ENCODE peak calls at places on chromosomes 13 and 19, in ten cellular contexts. One of them, this sample, is unnamed.

GRCh38 chr13:38804061-38804460 is 117.2 kb downstream of the FREM2 start:
- DNase-seq in upper lobe of right lung: no peak
- DNase-seq in activated CD4-positive, alpha-beta T cell treated with anti-CD3 and anti-CD28 coated beads for 24 hours: no peak
- DNase-seq in adrenal gland: no peak
- DNase-seq in ELR: no peak
- DNase-seq in HTR-8/SVneo: no peak
- DNase-seq in central memory CD8-positive, alpha-beta T cell: no peak
- DNase-seq in hepatocyte: no peak
- DNase-seq in activated T-helper 1 cell treated with Interleukin-2 at 50 U/mL for 16 hours: no peak
- DNase-seq in RWPE2: no peak
- DNase-seq in this sample: no peak

GRCh38 chr13:107900775-107901174 is 314.6 kb downstream of the LIG4 start:
- DNase-seq in upper lobe of right lung: no peak
- DNase-seq in activated CD4-positive, alpha-beta T cell treated with anti-CD3 and anti-CD28 coated beads for 24 hours: no peak
- DNase-seq in adrenal gland: no peak
- DNase-seq in ELR: peak; percentile 9
- DNase-seq in HTR-8/SVneo: no peak
- DNase-seq in central memory CD8-positive, alpha-beta T cell: no peak
- DNase-seq in hepatocyte: no peak
- DNase-seq in activated T-helper 1 cell treated with Interleukin-2 at 50 U/mL for 16 hours: no peak
- DNase-seq in RWPE2: no peak
- DNase-seq in this sample: no peak

GRCh38 chr19:47111682-47112165 is 1.9 kb downstream of the ZC3H4 start:
- DNase-seq in upper lobe of right lung: no peak
- DNase-seq in activated CD4-positive, alpha-beta T cell treated with anti-CD3 and anti-CD28 coated beads for 24 hours: no peak
- DNase-seq in adrenal gland: no peak
- DNase-seq in ELR: no peak
- DNase-seq in HTR-8/SVneo: no peak
- DNase-seq in central memory CD8-positive, alpha-beta T cell: no peak
- DNase-seq in hepatocyte: no peak
- DNase-seq in activated T-helper 1 cell treated with Interleukin-2 at 50 U/mL for 16 hours: no peak
- DNase-seq in RWPE2: no peak
- DNase-seq in this sample: no peak

GRCh38 chr13:47415048-47415447 is 518.2 kb upstream of the HTR2A start:
- DNase-seq in upper lobe of right lung: no peak
- DNase-seq in activated CD4-positive, alpha-beta T cell treated with anti-CD3 and anti-CD28 coated beads for 24 hours: no peak
- DNase-seq in adrenal gland: no peak
- DNase-seq in ELR: no peak
- DNase-seq in HTR-8/SVneo: no peak
- DNase-seq in central memory CD8-positive, alpha-beta T cell: no peak
- DNase-seq in hepatocyte: no peak
- DNase-seq in activated T-helper 1 cell treated with Interleukin-2 at 50 U/mL for 16 hours: no peak
- DNase-seq in RWPE2: no peak
- DNase-seq in this sample: no peak

GRCh38 chr13:95039415-95039814 is 261.8 kb downstream of the ABCC4 start:
- DNase-seq in upper lobe of right lung: no peak
- DNase-seq in activated CD4-positive, alpha-beta T cell treated with anti-CD3 and anti-CD28 coated beads for 24 hours: no peak
- DNase-seq in adrenal gland: no peak
- DNase-seq in ELR: peak; percentile 43
- DNase-seq in HTR-8/SVneo: no peak
- DNase-seq in central memory CD8-positive, alpha-beta T cell: no peak
- DNase-seq in hepatocyte: no peak
- DNase-seq in activated T-helper 1 cell treated with Interleukin-2 at 50 U/mL for 16 hours: no peak
- DNase-seq in RWPE2: no peak
- DNase-seq in this sample: no peak

GRCh38 chr13:70723732-70724131 is 615.5 kb upstream of the KLHL1 start:
- DNase-seq in upper lobe of right lung: no peak
- DNase-seq in activated CD4-positive, alpha-beta T cell treated with anti-CD3 and anti-CD28 coated beads for 24 hours: no peak
- DNase-seq in adrenal gland: no peak
- DNase-seq in ELR: peak; percentile 43
- DNase-seq in HTR-8/SVneo: no peak
- DNase-seq in central memory CD8-positive, alpha-beta T cell: no peak
- DNase-seq in hepatocyte: no peak
- DNase-seq in activated T-helper 1 cell treated with Interleukin-2 at 50 U/mL for 16 hours: no peak
- DNase-seq in RWPE2: no peak
- DNase-seq in this sample: no peak

GRCh38 chr19:45676851-45677263 is 8.8 kb downstream of the GIPR start:
- DNase-seq in upper lobe of right lung: peak; percentile 78
- DNase-seq in activated CD4-positive, alpha-beta T cell treated with anti-CD3 and anti-CD28 coated beads for 24 hours: no peak
- DNase-seq in adrenal gland: no peak
- DNase-seq in ELR: no peak
- DNase-seq in HTR-8/SVneo: no peak
- DNase-seq in central memory CD8-positive, alpha-beta T cell: peak; percentile 23
- DNase-seq in hepatocyte: peak; percentile 49
- DNase-seq in activated T-helper 1 cell treated with Interleukin-2 at 50 U/mL for 16 hours: peak; percentile 28
- DNase-seq in RWPE2: no peak
- DNase-seq in this sample: peak; percentile 35

GRCh38 chr13:98372886-98373285 is 195.8 kb upstream of the RNF113B start:
- DNase-seq in upper lobe of right lung: no peak
- DNase-seq in activated CD4-positive, alpha-beta T cell treated with anti-CD3 and anti-CD28 coated beads for 24 hours: no peak
- DNase-seq in adrenal gland: peak; percentile 52
- DNase-seq in ELR: no peak
- DNase-seq in HTR-8/SVneo: peak; percentile 27
- DNase-seq in central memory CD8-positive, alpha-beta T cell: no peak
- DNase-seq in hepatocyte: no peak
- DNase-seq in activated T-helper 1 cell treated with Interleukin-2 at 50 U/mL for 16 hours: no peak
- DNase-seq in RWPE2: no peak
- DNase-seq in this sample: no peak

GRCh38 chr19:47243776-47244547 is 12.4 kb upstream of the CCDC9 start:
- DNase-seq in upper lobe of right lung: peak; percentile 96
- DNase-seq in activated CD4-positive, alpha-beta T cell treated with anti-CD3 and anti-CD28 coated beads for 24 hours: peak; percentile 83
- DNase-seq in adrenal gland: peak; percentile 93
- DNase-seq in ELR: peak; percentile 97
- DNase-seq in HTR-8/SVneo: peak; percentile 92
- DNase-seq in central memory CD8-positive, alpha-beta T cell: peak; percentile 88
- DNase-seq in hepatocyte: peak; percentile 98
- DNase-seq in activated T-helper 1 cell treated with Interleukin-2 at 50 U/mL for 16 hours: peak; percentile 88
- DNase-seq in RWPE2: peak; percentile 93
- DNase-seq in this sample: peak; percentile 80

GRCh38 chr19:40614595-40615411 is 13.6 kb downstream of the LTBP4 start:
- DNase-seq in upper lobe of right lung: peak; percentile 82
- DNase-seq in activated CD4-positive, alpha-beta T cell treated with anti-CD3 and anti-CD28 coated beads for 24 hours: peak; percentile 98
- DNase-seq in adrenal gland: peak; percentile 90
- DNase-seq in ELR: peak; percentile 98
- DNase-seq in HTR-8/SVneo: peak; percentile 28
- DNase-seq in central memory CD8-positive, alpha-beta T cell: no peak
- DNase-seq in hepatocyte: peak; percentile 90
- DNase-seq in activated T-helper 1 cell treated with Interleukin-2 at 50 U/mL for 16 hours: peak; percentile 55
- DNase-seq in RWPE2: peak; percentile 84
- DNase-seq in this sample: peak; percentile 89

GRCh38 chr13:51781246-51782022 is 22.5 kb downstream of the DHRS12 start:
- DNase-seq in upper lobe of right lung: no peak
- DNase-seq in activated CD4-positive, alpha-beta T cell treated with anti-CD3 and anti-CD28 coated beads for 24 hours: no peak
- DNase-seq in adrenal gland: no peak
- DNase-seq in ELR: peak; percentile 71
- DNase-seq in HTR-8/SVneo: peak; percentile 10
- DNase-seq in central memory CD8-positive, alpha-beta T cell: no peak
- DNase-seq in hepatocyte: peak; percentile 44
- DNase-seq in activated T-helper 1 cell treated with Interleukin-2 at 50 U/mL for 16 hours: no peak
- DNase-seq in RWPE2: no peak
- DNase-seq in this sample: no peak

GRCh38 chr19:29878973-29879654 is 62.9 kb upstream of the URI1 start:
- DNase-seq in upper lobe of right lung: no peak
- DNase-seq in activated CD4-positive, alpha-beta T cell treated with anti-CD3 and anti-CD28 coated beads for 24 hours: no peak
- DNase-seq in adrenal gland: peak; percentile 70
- DNase-seq in ELR: peak; percentile 76
- DNase-seq in HTR-8/SVneo: peak; percentile 45
- DNase-seq in central memory CD8-positive, alpha-beta T cell: no peak
- DNase-seq in hepatocyte: no peak
- DNase-seq in activated T-helper 1 cell treated with Interleukin-2 at 50 U/mL for 16 hours: no peak
- DNase-seq in RWPE2: no peak
- DNase-seq in this sample: no peak

GRCh38 chr19:55258476-55258827 is 365 bp downstream of the PPP6R1 start:
- DNase-seq in upper lobe of right lung: no peak
- DNase-seq in activated CD4-positive, alpha-beta T cell treated with anti-CD3 and anti-CD28 coated beads for 24 hours: no peak
- DNase-seq in adrenal gland: no peak
- DNase-seq in ELR: peak; percentile 15
- DNase-seq in HTR-8/SVneo: peak; percentile 29
- DNase-seq in central memory CD8-positive, alpha-beta T cell: peak; percentile 35
- DNase-seq in hepatocyte: peak; percentile 65
- DNase-seq in activated T-helper 1 cell treated with Interleukin-2 at 50 U/mL for 16 hours: peak; percentile 35
- DNase-seq in RWPE2: no peak
- DNase-seq in this sample: no peak

GRCh38 chr13:40026174-40026585 is 370.7 kb downstream of the COG6 start:
- DNase-seq in upper lobe of right lung: no peak
- DNase-seq in activated CD4-positive, alpha-beta T cell treated with anti-CD3 and anti-CD28 coated beads for 24 hours: peak; percentile 33
- DNase-seq in adrenal gland: no peak
- DNase-seq in ELR: no peak
- DNase-seq in HTR-8/SVneo: no peak
- DNase-seq in central memory CD8-positive, alpha-beta T cell: no peak
- DNase-seq in hepatocyte: no peak
- DNase-seq in activated T-helper 1 cell treated with Interleukin-2 at 50 U/mL for 16 hours: no peak
- DNase-seq in RWPE2: no peak
- DNase-seq in this sample: no peak

GRCh38 chr19:28949027-28949426 is 263.9 kb downstream of the UQCRFS1 start:
- DNase-seq in upper lobe of right lung: no peak
- DNase-seq in activated CD4-positive, alpha-beta T cell treated with anti-CD3 and anti-CD28 coated beads for 24 hours: no peak
- DNase-seq in adrenal gland: no peak
- DNase-seq in ELR: no peak
- DNase-seq in HTR-8/SVneo: no peak
- DNase-seq in central memory CD8-positive, alpha-beta T cell: no peak
- DNase-seq in hepatocyte: no peak
- DNase-seq in activated T-helper 1 cell treated with Interleukin-2 at 50 U/mL for 16 hours: no peak
- DNase-seq in RWPE2: no peak
- DNase-seq in this sample: no peak